ENCODE peak calls at places on chromosomes 4 and X, in six cellular contexts. S, U, M, E, W and A are unnamed samples. For H3K4me1 and H3K27me3, the result is how much of the 10 kb centered on the place peaks cover.

GRCh38 chr4:75432683-75433082 is 81.5 kb downstream of the RCHY1 start:
- DNase-seq in S (no peak), U (no peak), W (no peak), E (no peak), M (peak), A (no peak)

GRCh38 chr4:52950226-52950625 is 88.1 kb downstream of the RASL11B start:
- DNase-seq in W (no peak), E (no peak), M (no peak), U (no peak), S (no peak), A (no peak)

GRCh38 chr4:139738846-139739613 is 73.4 kb downstream of the MGST2 start:
- DNase-seq in U (peak), M (peak), S (no peak), W (no peak), E (no peak), A (no peak)

GRCh38 chr4:77600521-77601451 is 4.8 kb upstream of the CXCL13 start:
- DNase-seq in S (no peak), U (no peak), M (peak), E (no peak), W (peak), A (no peak)

GRCh38 chr4:6779667-6780565 is 2.6 kb upstream of the KIAA0232 start:
- DNase-seq in S (no peak), U (no peak), W (no peak), E (no peak), M (peak), A (no peak)

GRCh38 chr4:3241905-3242304 is 7.1 kb upstream of the MSANTD1 start:
- DNase-seq in M (no peak), W (no peak), S (no peak), E (no peak), U (no peak), A (no peak)

GRCh38 chrX:35289952-35290351 is 347.4 kb downstream of the FAM47B start:
- DNase-seq in S (no peak), W (no peak), E (no peak), U (no peak), M (no peak), A (no peak)

GRCh38 chr4:37537484-37537883 is 148.7 kb downstream of the RELL1 start:
- DNase-seq in M (no peak), W (no peak), S (no peak), U (no peak), E (no peak), A (no peak)

GRCh38 chrX:17655232-17656034 is 81.9 kb upstream of the SCML1 start:
- DNase-seq in W (no peak), M (no peak), E (no peak), S (no peak), U (no peak), A (peak)

GRCh38 chrX:80181079-80181478 is 166.5 kb downstream of the TBX22 start:
- DNase-seq in E (no peak), U (no peak), M (no peak), S (no peak), W (no peak), A (no peak)

GRCh38 chrX:74505437-74505836 is 84.1 kb downstream of the SLC16A2 start:
- DNase-seq in U (no peak), W (no peak), S (no peak), M (no peak), E (no peak), A (no peak)

GRCh38 chr4:16206848-16207247 is 19.4 kb downstream of the TAPT1 start:
- DNase-seq in E (no peak), S (no peak), U (no peak), W (no peak), M (no peak), A (no peak)

GRCh38 chrX:53294024-53294648 is 12.8 kb upstream of the IQSEC2 start:
- DNase-seq in U (no peak), E (no peak), S (no peak), W (no peak), M (no peak), A (no peak)

GRCh38 chr4:147643616-147644015 is 26.4 kb downstream of the TMEM184C start:
- DNase-seq in S (no peak), W (no peak), U (no peak), E (no peak), M (no peak), A (no peak)

GRCh38 chr4:27050731-27051130 is 190.1 kb downstream of the STIM2 start:
- DNase-seq in S (no peak), U (no peak), W (no peak), M (no peak), E (no peak), A (no peak)

GRCh38 chrX:19800821-19801220 is 86.6 kb downstream of the SH3KBP1 start:
- DNase-seq in U (no peak), W (no peak), S (no peak), E (no peak), M (no peak), A (no peak)

GRCh38 chr4:23373269-23373668 is 516.6 kb downstream of the PPARGC1A start:
- DNase-seq in W (peak), S (peak), M (no peak), E (peak), U (peak), A (no peak)

GRCh38 chrX:40721489-40722106 is 13.7 kb downstream of the MED14 start:
- DNase-seq in W (no peak), S (no peak), U (no peak), E (no peak), M (no peak), A (no peak)

GRCh38 chr4:66694716-66695115 is 850.6 kb downstream of the CENPC start:
- DNase-seq in M (no peak), S (no peak), E (no peak), W (no peak), U (no peak), A (no peak)

GRCh38 chr4:32475710-32476109 is 1755.5 kb downstream of the PCDH7 start:
- DNase-seq in S (no peak), W (no peak), E (no peak), M (no peak), U (no peak), A (no peak)

GRCh38 chr4:74624351-74625151 is 169.8 kb downstream of the BTC start:
- DNase-seq in E (no peak), U (no peak), S (no peak), W (no peak), M (peak), A (no peak)

DNA sequence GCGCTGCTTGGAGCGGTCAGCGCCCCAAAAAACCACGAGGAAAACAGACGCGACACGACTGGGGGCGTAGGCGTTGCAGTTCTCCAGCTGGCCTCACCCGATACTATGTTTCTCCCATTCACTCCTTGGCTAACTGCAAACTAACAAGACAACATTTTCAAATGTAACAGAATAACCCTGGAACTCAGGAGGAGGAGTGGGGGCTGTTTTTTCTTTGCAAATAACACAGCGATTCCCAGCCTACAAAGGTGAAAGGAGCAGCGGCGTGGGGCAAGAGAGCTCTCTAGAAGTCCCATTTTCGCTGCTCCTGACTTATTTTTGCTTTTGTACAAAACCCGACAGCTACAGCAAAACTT is 1.7 kb downstream of the SOX3 start:
- DNase-seq in E (no peak), S (no peak), U (no peak), M (no peak), W (no peak), A (no peak)
- H3K4me3 ChIP-seq in E (no peak), S (no peak), U (peak), M (no peak), W (no peak), A (peak)

GRCh38 chr4:61299316-61299715 is 99.2 kb downstream of the ADGRL3 start:
- DNase-seq in W (no peak), U (no peak), S (no peak), E (no peak), M (no peak), A (no peak)
- H3K4me1 ChIP-seq in W (under half), U (under half), S (under half), E (under half), M (under half), A (under half)

GRCh38 chr4:157223446-157223845 is 2.9 kb downstream of the GRIA2 start:
- DNase-seq in S (no peak), W (no peak), M (no peak), U (no peak), E (no peak), A (no peak)
- H3K27me3 ChIP-seq in S (half or more), W (under half), M (under half), U (under half), E (under half), A (under half)

DNA sequence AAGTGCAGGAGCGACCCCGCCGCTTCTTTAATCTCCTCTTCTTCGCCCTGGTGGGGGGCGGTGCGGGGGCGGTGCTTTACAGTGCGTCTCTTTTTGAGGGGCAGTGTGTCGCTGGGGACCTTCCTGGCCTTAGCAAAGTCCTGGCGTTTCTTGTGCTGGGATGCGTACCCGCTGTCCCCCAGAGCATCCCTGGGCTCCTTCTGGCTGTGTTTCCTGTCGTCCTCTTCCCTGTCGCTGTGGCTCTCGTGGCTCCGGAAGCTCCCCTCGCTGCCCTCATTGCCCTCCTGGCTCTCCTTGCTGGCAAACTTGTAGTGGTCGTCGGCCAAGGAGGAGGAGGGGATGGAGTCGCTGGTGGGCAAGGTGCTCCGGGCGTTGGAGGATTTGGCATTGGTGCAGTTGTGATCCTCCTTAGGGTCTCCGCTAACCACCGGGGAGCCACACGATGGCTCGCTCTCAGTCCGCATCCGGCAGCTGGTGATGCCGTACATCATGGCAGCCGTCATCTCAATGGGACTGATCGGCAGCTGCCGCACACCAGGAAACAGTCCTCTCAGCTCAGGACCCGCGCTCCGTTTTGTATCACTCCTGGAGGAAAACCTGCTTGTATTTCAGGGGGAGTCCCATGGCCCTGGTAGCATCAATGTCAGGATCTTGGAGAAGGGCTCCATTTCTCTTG is 30.4 kb upstream of the TMSB15A start:
- DNase-seq in S (no peak), M (no peak), U (no peak), E (no peak), W (no peak), A (no peak)
- H3K4me3 ChIP-seq in S (peak), M (no peak), U (peak), E (no peak), W (no peak), A (no peak)

DNA sequence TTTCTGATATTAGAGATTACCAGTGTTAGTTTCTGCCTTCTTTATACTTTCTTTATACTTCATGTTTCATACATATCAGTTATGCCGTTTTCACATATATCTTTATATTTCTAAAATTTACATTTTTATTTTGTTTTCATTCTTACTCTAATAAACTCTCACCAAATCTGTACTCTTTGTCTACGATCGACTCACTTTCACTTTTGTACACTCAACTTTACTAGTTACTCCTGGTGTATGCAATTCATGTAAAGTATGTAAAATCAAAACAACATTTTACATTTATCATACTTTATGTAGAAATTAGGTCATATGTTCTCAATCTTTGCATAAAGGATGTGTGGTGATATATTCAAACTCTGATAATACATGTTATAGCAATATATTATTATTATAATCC is 59.9 kb downstream of the UGT2A3 start:
- DNase-seq in W (no peak), S (no peak), M (no peak), E (no peak), U (no peak), A (no peak)
- H3K4me1 ChIP-seq in W (under half), S (under half), M (under half), E (under half), U (under half), A (under half)

GRCh38 chr4:189092596-189092995 is 848.1 kb upstream of the FRG1 start:
- DNase-seq in U (no peak), S (no peak), E (no peak), M (no peak), W (no peak), A (no peak)

GRCh38 chr4:189084671-189085070 is 856.0 kb upstream of the FRG1 start:
- DNase-seq in E (no peak), W (no peak), S (no peak), M (no peak), U (no peak), A (no peak)

GRCh38 chr4:189088783-189089182 is 851.9 kb upstream of the FRG1 start:
- DNase-seq in M (no peak), S (no peak), W (no peak), U (no peak), E (no peak), A (no peak)

GRCh38 chr4:189087981-189088380 is 852.7 kb upstream of the FRG1 start:
- DNase-seq in U (no peak), W (no peak), E (no peak), M (no peak), S (no peak), A (no peak)

DNA sequence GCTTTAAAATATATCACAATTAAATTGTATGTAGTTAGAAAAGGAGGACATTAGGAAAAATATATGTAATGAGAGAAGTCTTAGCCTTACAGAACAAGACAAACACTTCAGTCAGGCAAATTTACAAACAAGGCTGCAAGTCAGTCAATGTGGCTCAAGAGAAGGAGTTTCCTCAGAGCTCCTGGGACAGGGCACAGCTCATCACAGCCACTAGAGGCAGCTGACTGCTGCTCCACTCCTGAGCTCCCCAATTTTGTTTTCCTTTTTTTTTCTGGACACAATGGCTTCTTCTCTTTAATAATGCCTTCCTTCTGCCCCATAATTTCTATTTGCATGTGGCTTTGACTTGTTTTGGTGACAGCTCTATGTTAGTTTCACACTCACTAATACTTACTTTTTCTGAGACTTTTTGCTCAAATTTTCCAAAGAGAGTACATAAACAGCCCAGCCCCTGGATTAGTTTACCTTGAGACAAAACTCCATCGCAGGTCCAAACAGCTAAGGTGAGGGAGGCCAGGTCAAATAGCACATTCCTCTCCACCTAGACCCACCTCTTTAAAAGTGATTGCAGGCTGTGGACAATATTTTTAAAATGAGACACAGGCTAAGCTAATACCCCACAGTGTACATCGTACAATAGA is 850.4 kb upstream of the FRG1 start:
- DNase-seq in E (no peak), U (no peak), W (no peak), S (no peak), M (peak), A (no peak)
- H3K27me3 ChIP-seq in E (under half), U (under half), W (under half), S (under half), M (under half), A (under half)